ENCODE peak calls at places on chromosomes 5 and 9, in nine cellular contexts. Q is fibroblast of pulmonary artery, C is heart left ventricle, P is astrocyte of the spinal cord, G is PC-9, A is foreskin fibroblast, F is choroid plexus epithelial cell, L is psoas muscle, Y is adrenal gland. N is an unnamed sample.

GRCh38 chr9:115234094-115234493 is 116.1 kb upstream of the TNC start:
- DNase-seq in Q (peak; percentile 44), C (no peak), P (peak; percentile 89), G (peak; percentile 85), A (peak; percentile 95), F (peak; percentile 81), L (no peak), Y (no peak), N (peak; percentile 27)

GRCh38 chr5:65880673-65881072 is 45.7 kb upstream of the ERBIN start:
- DNase-seq in Q (no peak), C (no peak), P (no peak), G (no peak), A (peak; percentile 17), F (peak; percentile 57), L (no peak), Y (no peak), N (no peak)

GRCh38 chr5:5209510-5210286 is 69.6 kb downstream of the ADAMTS16 start:
- DNase-seq in Q (no peak), C (no peak), P (no peak), G (no peak), A (no peak), F (no peak), L (no peak), Y (no peak), N (no peak)

GRCh38 chr5:133939668-133940067 is 28.8 kb downstream of the C5orf15 start:
- DNase-seq in Q (no peak), C (no peak), P (no peak), G (no peak), A (no peak), F (no peak), L (no peak), Y (no peak), N (no peak)

GRCh38 chr5:148913985-148914421 is 87.6 kb downstream of the ADRB2 start:
- DNase-seq in Q (peak; percentile 78), C (no peak), P (peak; percentile 69), G (peak; percentile 98), A (peak; percentile 77), F (peak; percentile 25), L (no peak), Y (no peak), N (no peak)

GRCh38 chr5:112329429-112330090 is 89.5 kb downstream of the EPB41L4A start:
- DNase-seq in Q (no peak), C (no peak), P (no peak), G (no peak), A (no peak), F (no peak), L (no peak), Y (no peak), N (no peak)

GRCh38 chr5:31273631-31274378 is 80.3 kb downstream of the CDH6 start:
- DNase-seq in Q (no peak), C (no peak), P (peak; percentile 34), G (no peak), A (no peak), F (peak; percentile 27), L (no peak), Y (no peak), N (no peak)

GRCh38 chr9:69027355-69028097 is 8.0 kb upstream of the FXN start:
- DNase-seq in Q (peak; percentile 67), C (no peak), P (peak; percentile 43), G (peak; percentile 50), A (peak; percentile 65), F (peak; percentile 69), L (no peak), Y (peak; percentile 47), N (no peak)

GRCh38 chr9:92480332-92480771 is 2.0 kb downstream of the ASPN start:
- DNase-seq in Q (peak; percentile 38), C (no peak), P (peak; percentile 51), G (no peak), A (peak; percentile 35), F (peak; percentile 55), L (no peak), Y (no peak), N (peak; percentile 43)

GRCh38 chr9:96554801-96555566 is 64.7 kb downstream of the CDC14B start:
- DNase-seq in Q (peak; percentile 38), C (no peak), P (peak; percentile 59), G (no peak), A (peak; percentile 54), F (peak; percentile 49), L (no peak), Y (no peak), N (no peak)

GRCh38 chr5:60521379-60522298 is 178.3 kb downstream of the DEPDC1B start:
- DNase-seq in Q (no peak), C (no peak), P (peak; percentile 37), G (no peak), A (no peak), F (no peak), L (no peak), Y (no peak), N (no peak)
- H3K4me3 ChIP-seq in Q (no peak overlapping the region), C (no peak overlapping the region), P (no peak overlapping the region), G (no peak overlapping the region), A (no peak overlapping the region), F (no peak overlapping the region), L (no peak overlapping the region), Y (no peak overlapping the region), N (no peak overlapping the region)

DNA sequence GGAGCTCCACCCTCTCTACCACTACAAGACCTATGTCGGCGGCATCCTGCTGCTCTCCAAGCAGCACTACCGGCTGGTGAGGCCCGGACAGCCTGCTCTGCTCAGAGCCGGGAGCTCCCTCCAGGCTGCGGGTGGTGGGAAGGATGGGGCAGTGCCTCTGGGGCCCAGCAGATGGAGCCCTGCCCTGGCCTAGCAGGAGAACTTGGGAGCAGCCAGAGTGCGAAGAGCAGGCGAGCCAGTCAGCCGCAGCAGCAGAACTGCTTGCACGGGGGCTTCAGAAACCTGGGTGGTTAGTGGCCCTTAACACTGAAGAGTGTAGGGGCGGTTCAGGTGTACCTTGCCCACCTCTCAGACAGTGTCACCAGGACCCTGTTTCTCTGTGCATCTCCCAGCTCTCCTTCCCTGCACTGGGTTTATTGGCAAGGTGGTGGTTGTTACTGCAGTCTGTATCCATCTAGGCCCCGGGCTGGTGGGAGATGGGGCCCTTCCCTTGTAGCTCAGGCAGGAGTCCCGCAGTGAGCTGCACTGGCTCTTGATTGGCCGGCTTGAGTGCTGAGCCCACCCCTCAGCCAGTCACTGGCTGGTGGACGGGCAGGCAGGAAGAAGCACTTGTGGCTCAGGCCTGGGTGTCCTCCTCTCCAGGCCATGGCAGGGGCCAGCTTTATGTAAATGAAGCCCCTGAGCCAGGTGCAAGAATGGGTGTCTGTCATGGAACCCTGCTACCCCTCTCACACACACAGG is 7.7 kb downstream of the B4GALT7 start:
- DNase-seq in Q (peak; percentile 84), C (peak; percentile 69), P (peak; percentile 85), G (no peak), A (peak; percentile 94), F (peak; percentile 97), L (peak; percentile 85), Y (peak; percentile 91), N (peak; percentile 52)
- TF ChIP-seq CTCF in Q (peak; percentile 94), C (peak; percentile 75), P (peak; percentile 97), G (peak; percentile 79), A (peak; percentile 88), F (peak; percentile 95), L (peak; percentile 79), Y (peak; percentile 92), N (peak; percentile 99)

GRCh38 chr9:127776919-127777280 is 1.6 kb downstream of the SH2D3C start:
- DNase-seq in Q (no peak), C (no peak), P (no peak), G (no peak), A (no peak), F (no peak), L (no peak), Y (no peak), N (no peak)
- H3K4me3 ChIP-seq in Q (no peak overlapping the region), C (no peak overlapping the region), P (no peak overlapping the region), G (no peak overlapping the region), A (no peak overlapping the region), F (no peak overlapping the region), L (peak overlapping the region; percentile 38), Y (no peak overlapping the region), N (no peak overlapping the region)

GRCh38 chr9:121107041-121107440 is 32.3 kb downstream of the CNTRL start:
- DNase-seq in Q (peak; percentile 23), C (no peak), P (no peak), G (no peak), A (no peak), F (peak; percentile 23), L (no peak), Y (no peak), N (no peak)
- TF ChIP-seq CTCF in Q (peak; percentile 33), C (no peak), P (no peak), G (peak; percentile 25), A (no peak), F (peak; percentile 33), L (no peak), Y (no peak), N (peak; percentile 7)

GRCh38 chr5:60340326-60340725 is 359.6 kb downstream of the DEPDC1B start:
- DNase-seq in Q (no peak), C (no peak), P (no peak), G (no peak), A (no peak), F (no peak), L (no peak), Y (no peak), N (no peak)
- H3K4me3 ChIP-seq in Q (no peak overlapping the region), C (no peak overlapping the region), P (no peak overlapping the region), G (no peak overlapping the region), A (no peak overlapping the region), F (no peak overlapping the region), L (no peak overlapping the region), Y (no peak overlapping the region), N (no peak overlapping the region)

GRCh38 chr9:134656334-134657034 is 14.9 kb downstream of the COL5A1 start:
- DNase-seq in Q (no peak), C (no peak), P (no peak), G (no peak), A (no peak), F (no peak), L (no peak), Y (no peak), N (no peak)
- TF ChIP-seq CTCF in Q (no peak), C (no peak), P (peak; percentile 21), G (peak; percentile 29), A (no peak), F (peak; percentile 37), L (no peak), Y (no peak), N (peak; percentile 80)

N was measured in LNCaP clone FGC.